ENCODE peak calls at places on chromosomes 2 and 18, in five cellular contexts. One of them, this sample, is unnamed.
A peak's percentile ranks its signal among the peaks of the same experiment; 100 is the strongest.

GRCh38 chr18:79447703-79448367 is 52.1 kb downstream of the NFATC1 start:
- DNase-seq in H1: no peak
- DNase-seq in neuronal stem cell: no peak
- DNase-seq in H9: no peak
- DNase-seq in trophoblast cell: no peak
- DNase-seq in this sample: peak; percentile 72

GRCh38 chr2:157388827-157389226 is 55.1 kb downstream of the CYTIP start:
- DNase-seq in H1: no peak
- DNase-seq in neuronal stem cell: no peak
- DNase-seq in H9: no peak
- DNase-seq in trophoblast cell: no peak
- DNase-seq in this sample: no peak

GRCh38 chr2:133705287-133705686 is 137.0 kb upstream of the NCKAP5 start:
- DNase-seq in H1: no peak
- DNase-seq in neuronal stem cell: no peak
- DNase-seq in H9: no peak
- DNase-seq in trophoblast cell: no peak
- DNase-seq in this sample: no peak

GRCh38 chr2:73284296-73285161 is at the start of gene FBXO41:
- DNase-seq in H1: peak; percentile 87
- DNase-seq in neuronal stem cell: no peak
- DNase-seq in H9: peak; percentile 85
- DNase-seq in trophoblast cell: peak; percentile 10
- DNase-seq in this sample: no peak

GRCh38 chr18:63832470-63832869 is 55.0 kb upstream of the SERPINB2 start:
- DNase-seq in H1: no peak
- DNase-seq in neuronal stem cell: no peak
- DNase-seq in H9: no peak
- DNase-seq in trophoblast cell: peak; percentile 13
- DNase-seq in this sample: no peak

GRCh38 chr2:175815537-175815936 is 186.5 kb downstream of the LNPK start:
- DNase-seq in H1: no peak
- DNase-seq in neuronal stem cell: no peak
- DNase-seq in H9: no peak
- DNase-seq in trophoblast cell: no peak
- DNase-seq in this sample: no peak

GRCh38 chr2:202178342-202178958 is 59.9 kb downstream of the SUMO1 start:
- DNase-seq in H1: peak; percentile 74
- DNase-seq in neuronal stem cell: peak; percentile 71
- DNase-seq in H9: peak; percentile 60
- DNase-seq in trophoblast cell: peak; percentile 89
- DNase-seq in this sample: peak; percentile 75

GRCh38 chr2:221435161-221435560 is 136.9 kb downstream of the EPHA4 start:
- DNase-seq in H1: no peak
- DNase-seq in neuronal stem cell: no peak
- DNase-seq in H9: no peak
- DNase-seq in trophoblast cell: no peak
- DNase-seq in this sample: no peak

GRCh38 chr2:202307690-202308089 is 42.1 kb downstream of the NOP58 start:
- DNase-seq in H1: peak; percentile 45
- DNase-seq in neuronal stem cell: no peak
- DNase-seq in H9: peak; percentile 43
- DNase-seq in trophoblast cell: no peak
- DNase-seq in this sample: no peak

GRCh38 chr2:181072486-181072885 is 92.1 kb downstream of the UBE2E3 start:
- DNase-seq in H1: no peak
- DNase-seq in neuronal stem cell: no peak
- DNase-seq in H9: no peak
- DNase-seq in trophoblast cell: no peak
- DNase-seq in this sample: peak; percentile 89

GRCh38 chr2:195413422-195413821 is 243.6 kb upstream of the SLC39A10 start:
- DNase-seq in H1: no peak
- DNase-seq in neuronal stem cell: no peak
- DNase-seq in H9: no peak
- DNase-seq in trophoblast cell: no peak
- DNase-seq in this sample: peak; percentile 67

GRCh38 chr18:45567123-45567522 is 48.2 kb upstream of the SLC14A2 start:
- DNase-seq in H1: no peak
- DNase-seq in neuronal stem cell: no peak
- DNase-seq in H9: peak; percentile 38
- DNase-seq in trophoblast cell: no peak
- DNase-seq in this sample: peak; percentile 59

GRCh38 chr18:75846321-75846720 is 418.8 kb upstream of the SMIM21 start:
- DNase-seq in H1: no peak
- DNase-seq in neuronal stem cell: no peak
- DNase-seq in H9: no peak
- DNase-seq in trophoblast cell: peak; percentile 38
- DNase-seq in this sample: no peak

GRCh38 chr2:189982777-189983394 is 79.6 kb downstream of the MSTN start:
- DNase-seq in H1: peak; percentile 45
- DNase-seq in neuronal stem cell: no peak
- DNase-seq in H9: no peak
- DNase-seq in trophoblast cell: peak; percentile 38
- DNase-seq in this sample: peak; percentile 12

GRCh38 chr2:72136933-72137497 is 10.6 kb downstream of the CYP26B1 start:
- DNase-seq in H1: no peak
- DNase-seq in neuronal stem cell: no peak
- DNase-seq in H9: no peak
- DNase-seq in trophoblast cell: no peak
- DNase-seq in this sample: no peak

GRCh38 chr2:127193948-127194267 is 26.2 kb downstream of the CYP27C1 start:
- DNase-seq in H1: no peak
- DNase-seq in neuronal stem cell: no peak
- DNase-seq in H9: no peak
- DNase-seq in trophoblast cell: no peak
- DNase-seq in this sample: no peak

GRCh38 chr2:162333968-162334367 is 10.0 kb upstream of the GCA start:
- DNase-seq in H1: no peak
- DNase-seq in neuronal stem cell: no peak
- DNase-seq in H9: peak; percentile 36
- DNase-seq in trophoblast cell: peak; percentile 63
- DNase-seq in this sample: peak; percentile 44

GRCh38 chr2:118874324-118874723 is 26.9 kb upstream of the EN1 start:
- DNase-seq in H1: no peak
- DNase-seq in neuronal stem cell: no peak
- DNase-seq in H9: no peak
- DNase-seq in trophoblast cell: no peak
- DNase-seq in this sample: no peak

GRCh38 chr2:40511661-40512213 is 59.8 kb upstream of the SLC8A1 start:
- DNase-seq in H1: no peak
- DNase-seq in neuronal stem cell: no peak
- DNase-seq in H9: no peak
- DNase-seq in trophoblast cell: peak; percentile 37
- DNase-seq in this sample: peak; percentile 48

GRCh38 chr2:182248362-182248761 is 178.5 kb downstream of the PDE1A start:
- DNase-seq in H1: no peak
- DNase-seq in neuronal stem cell: no peak
- DNase-seq in H9: no peak
- DNase-seq in trophoblast cell: no peak
- DNase-seq in this sample: no peak

GRCh38 chr2:6186332-6187100 is 494.3 kb downstream of the SOX11 start:
- DNase-seq in H1: no peak
- DNase-seq in neuronal stem cell: no peak
- DNase-seq in H9: no peak
- DNase-seq in trophoblast cell: peak; percentile 94
- DNase-seq in this sample: peak; percentile 92

GRCh38 chr2:131413148-131413747 is 49.3 kb upstream of the RAB6D start:
- DNase-seq in H1: no peak
- DNase-seq in neuronal stem cell: peak; percentile 62
- DNase-seq in H9: no peak
- DNase-seq in trophoblast cell: peak; percentile 88
- DNase-seq in this sample: peak; percentile 67

GRCh38 chr2:136327162-136327852 is 209.4 kb upstream of the CXCR4 start:
- DNase-seq in H1: no peak
- DNase-seq in neuronal stem cell: no peak
- DNase-seq in H9: no peak
- DNase-seq in trophoblast cell: peak; percentile 77
- DNase-seq in this sample: peak; percentile 66

GRCh38 chr2:19738707-19739106 is 163.1 kb downstream of the TTC32 start:
- DNase-seq in H1: no peak
- DNase-seq in neuronal stem cell: no peak
- DNase-seq in H9: no peak
- DNase-seq in trophoblast cell: no peak
- DNase-seq in this sample: no peak

GRCh38 chr2:206979922-206980321 is 40.6 kb downstream of the CPO start:
- DNase-seq in H1: no peak
- DNase-seq in neuronal stem cell: no peak
- DNase-seq in H9: no peak
- DNase-seq in trophoblast cell: no peak
- DNase-seq in this sample: no peak

GRCh38 chr18:598053-598665 is 1.4 kb downstream of the CLUL1 start:
- DNase-seq in H1: no peak
- DNase-seq in neuronal stem cell: no peak
- DNase-seq in H9: no peak
- DNase-seq in trophoblast cell: no peak
- DNase-seq in this sample: no peak

GRCh38 chr2:56077352-56077915 is 106.4 kb upstream of the CCDC85A start:
- DNase-seq in H1: peak; percentile 65
- DNase-seq in neuronal stem cell: no peak
- DNase-seq in H9: peak; percentile 48
- DNase-seq in trophoblast cell: peak; percentile 76
- DNase-seq in this sample: peak; percentile 32

GRCh38 chr18:27017901-27018500 is 152.5 kb upstream of the AQP4 start:
- DNase-seq in H1: no peak
- DNase-seq in neuronal stem cell: no peak
- DNase-seq in H9: no peak
- DNase-seq in trophoblast cell: peak; percentile 51
- DNase-seq in this sample: no peak

GRCh38 chr2:233818639-233819621 is 35.4 kb downstream of the HJURP start:
- DNase-seq in H1: no peak
- DNase-seq in neuronal stem cell: no peak
- DNase-seq in H9: no peak
- DNase-seq in trophoblast cell: no peak
- DNase-seq in this sample: no peak

GRCh38 chr18:54888933-54889332 is 60.7 kb downstream of the RAB27B start:
- DNase-seq in H1: no peak
- DNase-seq in neuronal stem cell: no peak
- DNase-seq in H9: no peak
- DNase-seq in trophoblast cell: no peak
- DNase-seq in this sample: peak; percentile 57

GRCh38 chr2:139394801-139395200 is 614.6 kb upstream of the NXPH2 start:
- DNase-seq in H1: no peak
- DNase-seq in neuronal stem cell: no peak
- DNase-seq in H9: no peak
- DNase-seq in trophoblast cell: no peak
- DNase-seq in this sample: no peak

GRCh38 chr2:23376075-23376474 is 8.9 kb upstream of the KLHL29 start:
- DNase-seq in H1: no peak
- DNase-seq in neuronal stem cell: no peak
- DNase-seq in H9: no peak
- DNase-seq in trophoblast cell: no peak
- DNase-seq in this sample: no peak

GRCh38 chr2:238947920-238948710 is 100.2 kb downstream of the TWIST2 start:
- DNase-seq in H1: peak; percentile 45
- DNase-seq in neuronal stem cell: no peak
- DNase-seq in H9: peak; percentile 49
- DNase-seq in trophoblast cell: no peak
- DNase-seq in this sample: peak; percentile 88

DNA sequence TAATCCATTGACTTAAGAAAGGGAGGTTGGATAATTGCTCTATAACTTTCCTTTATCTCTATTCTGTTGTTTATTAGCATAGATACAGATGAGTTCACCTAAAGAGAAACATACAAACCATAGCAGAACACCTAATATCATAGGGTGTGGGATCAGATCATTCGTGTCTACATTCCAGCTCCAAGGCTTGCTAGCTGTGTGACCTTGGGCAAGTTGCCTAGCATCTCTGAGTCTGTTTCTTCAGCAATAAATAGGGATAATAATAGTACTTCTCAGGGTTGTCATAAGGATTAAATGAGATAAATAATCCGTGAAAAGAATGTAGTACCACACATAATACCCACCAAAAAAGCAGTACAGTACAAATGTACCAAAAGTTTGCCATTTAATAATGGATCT is 126.2 kb downstream of the PLB1 start:
- DNase-seq in H1: no peak
- DNase-seq in neuronal stem cell: no peak
- DNase-seq in H9: no peak
- DNase-seq in trophoblast cell: no peak
- DNase-seq in this sample: no peak
- H3K4ac ChIP-seq in H1: no peak overlapping the region
- H3K4ac ChIP-seq in neuronal stem cell: no peak overlapping the region
- H3K4ac ChIP-seq in H9: no peak overlapping the region
- H3K4ac ChIP-seq in trophoblast cell: no peak overlapping the region
- H3K4ac ChIP-seq in this sample: no peak overlapping the region

GRCh38 chr2:174763793-174764179 is 486 bp downstream of the CHRNA1 start:
- DNase-seq in H1: no peak
- DNase-seq in neuronal stem cell: no peak
- DNase-seq in H9: no peak
- DNase-seq in trophoblast cell: no peak
- DNase-seq in this sample: peak; percentile 25

GRCh38 chr2:174762464-174762863 is 1.8 kb downstream of the CHRNA1 start:
- DNase-seq in H1: no peak
- DNase-seq in neuronal stem cell: no peak
- DNase-seq in H9: no peak
- DNase-seq in trophoblast cell: peak; percentile 72
- DNase-seq in this sample: no peak

GRCh38 chr2:174761837-174762236 is 2.4 kb downstream of the CHRNA1 start:
- DNase-seq in H1: no peak
- DNase-seq in neuronal stem cell: no peak
- DNase-seq in H9: no peak
- DNase-seq in trophoblast cell: peak; percentile 75
- DNase-seq in this sample: peak; percentile 37

GRCh38 chr2:174760845-174761473 is 3.3 kb downstream of the CHRNA1 start:
- DNase-seq in H1: no peak
- DNase-seq in neuronal stem cell: no peak
- DNase-seq in H9: no peak
- DNase-seq in trophoblast cell: no peak
- DNase-seq in this sample: no peak

GRCh38 chr2:174759381-174760064 is 4.7 kb downstream of the CHRNA1 start:
- DNase-seq in H1: no peak
- DNase-seq in neuronal stem cell: no peak
- DNase-seq in H9: no peak
- DNase-seq in trophoblast cell: no peak
- DNase-seq in this sample: no peak
- H3K27ac ChIP-seq in H1: no peak overlapping the region
- H3K27ac ChIP-seq in neuronal stem cell: no peak overlapping the region
- H3K27ac ChIP-seq in H9: no peak overlapping the region
- H3K27ac ChIP-seq in trophoblast cell: no peak overlapping the region
- H3K27ac ChIP-seq in this sample: no peak overlapping the region

DNA sequence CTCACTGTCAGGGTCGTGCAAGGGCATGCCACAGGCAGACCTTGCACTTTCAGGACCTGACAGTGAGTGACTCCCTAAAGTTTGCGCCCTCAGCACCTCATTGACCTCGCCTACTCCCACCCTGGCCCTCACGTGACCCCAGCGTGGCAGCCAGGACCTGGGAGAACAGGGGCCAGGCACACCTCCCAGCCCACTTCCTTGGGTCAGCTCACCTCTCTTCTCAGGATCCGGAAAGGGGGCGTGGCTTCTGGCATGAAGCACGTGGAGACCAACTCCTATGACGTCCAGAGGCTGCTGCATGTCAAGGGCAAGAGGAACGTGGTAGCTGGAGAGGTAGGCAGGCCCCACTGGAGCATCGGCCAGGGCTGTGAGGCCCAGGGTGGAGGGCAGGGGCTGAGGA is 8.8 kb downstream of the VIL1 start:
- DNase-seq in H1: no peak
- DNase-seq in neuronal stem cell: no peak
- DNase-seq in H9: peak; percentile 67
- DNase-seq in trophoblast cell: no peak
- DNase-seq in this sample: no peak
- H2BK12ac ChIP-seq in H1: no peak overlapping the region
- H2BK12ac ChIP-seq in neuronal stem cell: no peak overlapping the region
- H2BK12ac ChIP-seq in H9: no peak overlapping the region
- H2BK12ac ChIP-seq in trophoblast cell: no peak overlapping the region
- H2BK12ac ChIP-seq in this sample: no peak overlapping the region

GRCh38 chr2:186533717-186534116 is 47.7 kb downstream of the ZC3H15 start:
- DNase-seq in H1: no peak
- DNase-seq in neuronal stem cell: no peak
- DNase-seq in H9: no peak
- DNase-seq in trophoblast cell: no peak
- DNase-seq in this sample: no peak
- H3K4ac ChIP-seq in H1: no peak overlapping the region
- H3K4ac ChIP-seq in neuronal stem cell: no peak overlapping the region
- H3K4ac ChIP-seq in H9: no peak overlapping the region
- H3K4ac ChIP-seq in trophoblast cell: no peak overlapping the region
- H3K4ac ChIP-seq in this sample: no peak overlapping the region